ENCODE peak calls at places on chromosomes 11 and 22, in five cellular contexts. Z is mucosa of gallbladder, S is cardiac fibroblast, O is osteocyte, K is type B pancreatic cell. J is an unnamed sample.

GRCh38 chr11:73585834-73586575 is 11.9 kb downstream of the FAM168A start:
- DNase-seq in O (no peak), S (peak; percentile 67), K (no peak), Z (no peak), J (no peak)

GRCh38 chr22:45072322-45072903 is 62.6 kb upstream of the PHF21B start:
- DNase-seq in Z (no peak), O (no peak), S (peak; percentile 72), K (no peak), J (peak; percentile 74)

GRCh38 chr11:100889758-100890157 is 202.7 kb downstream of the ARHGAP42 start:
- DNase-seq in O (no peak), K (no peak), S (no peak), Z (no peak), J (no peak)

GRCh38 chr22:49163258-49163959 is 664.3 kb downstream of the BRD1 start:
- DNase-seq in K (no peak), O (no peak), S (no peak), Z (no peak), J (no peak)

GRCh38 chr22:25563757-25564319 is 637 bp upstream of the GRK3 start:
- DNase-seq in S (no peak), Z (peak; percentile 13), O (no peak), K (no peak), J (no peak)

GRCh38 chr11:11478021-11478420 is 125.0 kb upstream of the CSNK2A3 start:
- DNase-seq in Z (no peak), K (no peak), S (no peak), O (no peak), J (no peak)

GRCh38 chr11:11909727-11910126 is 68.0 kb downstream of the USP47 start:
- DNase-seq in Z (no peak), K (no peak), O (no peak), S (peak; percentile 49), J (peak; percentile 59)

GRCh38 chr11:92964471-92964870 is 5.0 kb upstream of the MTNR1B start:
- DNase-seq in O (no peak), Z (peak; percentile 40), S (no peak), K (no peak), J (no peak)

GRCh38 chr22:36871669-36872081 is 10.9 kb downstream of the NCF4 start:
- DNase-seq in O (no peak), S (no peak), K (no peak), Z (no peak), J (peak; percentile 49)

GRCh38 chr11:134598368-134598767 is 186.3 kb upstream of the B3GAT1 start:
- DNase-seq in K (no peak), Z (no peak), O (peak; percentile 53), S (no peak), J (no peak)

GRCh38 chr11:64281957-64282770 is 2.3 kb downstream of the BAD start:
- DNase-seq in K (no peak), S (no peak), Z (no peak), O (no peak), J (no peak)

GRCh38 chr11:76835928-76836612 is 24.6 kb upstream of the ACER3 start:
- DNase-seq in S (peak; percentile 35), K (no peak), Z (peak; percentile 78), O (no peak), J (peak; percentile 61)

GRCh38 chr22:19478466-19479357 is at the start of gene UFD1:
- DNase-seq in S (peak; percentile 90), O (peak; percentile 94), K (peak; percentile 81), Z (peak; percentile 70), J (peak; percentile 51)

GRCh38 chr11:91366816-91367215 is 857.8 kb upstream of the FAT3 start:
- DNase-seq in O (no peak), S (no peak), Z (no peak), K (no peak), J (no peak)

GRCh38 chr22:20087319-20088262 is 7.5 kb downstream of the DGCR8 start:
- DNase-seq in K (no peak), S (no peak), Z (no peak), O (no peak), J (no peak)

GRCh38 chr11:74371269-74372039 is 26.8 kb downstream of the PGM2L1 start:
- DNase-seq in Z (no peak), K (no peak), S (peak; percentile 65), O (no peak), J (peak; percentile 27)

GRCh38 chr11:110529043-110529442 is 99.3 kb downstream of the FDX1 start:
- DNase-seq in S (peak; percentile 51), O (no peak), Z (no peak), K (no peak), J (no peak)

GRCh38 chr11:124194696-124195418 is 11.7 kb downstream of the OR10D3 start:
- DNase-seq in Z (peak; percentile 46), K (no peak), O (no peak), S (peak; percentile 80), J (no peak)

GRCh38 chr11:10750838-10751580 is at the start of gene CTR9:
- DNase-seq in S (peak; percentile 94), Z (peak; percentile 93), K (peak; percentile 96), O (peak; percentile 97), J (peak; percentile 87)

GRCh38 chr11:19795082-19795481 is 82.4 kb downstream of the NAV2 start:
- DNase-seq in K (no peak), S (no peak), Z (no peak), O (no peak), J (no peak)